ENCODE peak calls at places on chromosomes 2 and 18, in four cellular contexts. U is HCT116, Q is heart left ventricle, G is IMR-90. H is an unnamed sample.

GRCh38 chr18:56326386-56327072 is 311.9 kb downstream of the TXNL1 start:
- DNase-seq in U (no peak), Q (no peak), G (no peak), H (no peak)

GRCh38 chr2:232927793-232928563 is 57.9 kb downstream of the SNORC start:
- DNase-seq in U (no peak), G (no peak), Q (no peak), H (no peak)

GRCh38 chr2:148730085-148730484 is 85.5 kb downstream of the EPC2 start:
- DNase-seq in Q (no peak), U (no peak), G (peak; percentile 8), H (no peak)

GRCh38 chr2:127675335-127676261 is at the start of gene LIMS2:
- DNase-seq in Q (peak; percentile 78), U (no peak), G (peak; percentile 33), H (peak; percentile 82)

GRCh38 chr2:65731476-65731875 is 299.1 kb upstream of the SPRED2 start:
- DNase-seq in U (no peak), G (no peak), Q (no peak), H (no peak)

GRCh38 chr18:79186649-79187048 is 117.5 kb downstream of the ATP9B start:
- DNase-seq in Q (no peak), U (no peak), G (no peak), H (no peak)

GRCh38 chr2:229713371-229714079 is 830 bp downstream of the DNER start:
- DNase-seq in U (no peak), Q (no peak), G (no peak), H (peak; percentile 85)

GRCh38 chr2:217952409-217952808 is 50.4 kb downstream of the TNS1 start:
- DNase-seq in U (no peak), Q (peak; percentile 42), G (no peak), H (no peak)

GRCh38 chr2:163595033-163595432 is 140.8 kb downstream of the FIGN start:
- DNase-seq in U (no peak), Q (no peak), G (peak; percentile 4), H (no peak)

GRCh38 chr2:133266926-133267590 is 301.2 kb downstream of the NCKAP5 start:
- DNase-seq in U (no peak), Q (no peak), G (no peak), H (peak; percentile 66)
- H3K4me3 ChIP-seq in U (no peak overlapping the region), Q (peak overlapping the region; percentile 49), G (peak overlapping the region; percentile 63), H (peak overlapping the region; percentile 82)

DNA sequence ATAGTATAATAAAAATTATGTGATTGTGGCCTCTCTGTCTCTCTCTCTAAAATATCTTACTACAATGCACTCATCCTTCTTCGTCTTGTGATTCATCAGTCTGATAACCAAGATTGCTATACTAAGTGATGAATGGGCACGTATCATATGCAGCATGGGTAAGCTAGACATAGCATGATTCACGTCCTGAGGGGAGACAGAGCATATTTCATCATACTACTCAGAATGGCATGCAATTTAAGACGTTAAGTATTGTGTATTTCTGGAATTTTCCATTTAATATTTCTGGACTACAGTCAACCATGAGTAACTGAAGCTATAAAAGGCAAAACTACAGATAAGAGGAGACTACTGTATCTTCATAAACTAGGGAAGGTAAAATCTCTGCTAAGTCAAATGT is 97.0 kb upstream of the CD226 start:
- DNase-seq in U (peak; percentile 37), Q (no peak), G (peak; percentile 98), H (no peak)
- H3K27ac ChIP-seq in U (no peak overlapping the region), Q (no peak overlapping the region), G (peak overlapping the region; percentile 18), H (no peak overlapping the region)

DNA sequence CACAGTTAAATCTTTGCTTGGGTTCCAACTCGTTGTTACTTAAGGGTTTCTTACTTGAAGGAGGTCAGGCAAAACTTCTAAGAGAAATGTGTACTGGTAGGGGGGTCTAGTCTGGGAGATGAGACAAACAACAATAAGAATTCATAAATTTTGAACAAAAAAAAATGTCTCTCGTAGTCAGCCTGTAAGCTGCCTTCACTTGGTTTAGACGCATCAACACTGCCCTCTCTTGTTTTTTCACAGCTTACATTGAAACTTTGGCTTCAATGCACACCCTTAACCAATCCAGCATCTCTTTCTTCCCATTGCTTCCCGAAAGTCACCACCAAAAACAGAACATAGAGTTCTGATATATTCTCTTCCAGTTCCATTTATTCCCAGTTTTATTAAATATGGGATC is 576.4 kb upstream of the PIK3C3 start:
- DNase-seq in G (peak; percentile 70), Q (no peak), U (no peak), H (no peak)
- TF ChIP-seq CTCF in G (peak; percentile 69), Q (no peak), U (no peak), H (peak; percentile 63)

DNA sequence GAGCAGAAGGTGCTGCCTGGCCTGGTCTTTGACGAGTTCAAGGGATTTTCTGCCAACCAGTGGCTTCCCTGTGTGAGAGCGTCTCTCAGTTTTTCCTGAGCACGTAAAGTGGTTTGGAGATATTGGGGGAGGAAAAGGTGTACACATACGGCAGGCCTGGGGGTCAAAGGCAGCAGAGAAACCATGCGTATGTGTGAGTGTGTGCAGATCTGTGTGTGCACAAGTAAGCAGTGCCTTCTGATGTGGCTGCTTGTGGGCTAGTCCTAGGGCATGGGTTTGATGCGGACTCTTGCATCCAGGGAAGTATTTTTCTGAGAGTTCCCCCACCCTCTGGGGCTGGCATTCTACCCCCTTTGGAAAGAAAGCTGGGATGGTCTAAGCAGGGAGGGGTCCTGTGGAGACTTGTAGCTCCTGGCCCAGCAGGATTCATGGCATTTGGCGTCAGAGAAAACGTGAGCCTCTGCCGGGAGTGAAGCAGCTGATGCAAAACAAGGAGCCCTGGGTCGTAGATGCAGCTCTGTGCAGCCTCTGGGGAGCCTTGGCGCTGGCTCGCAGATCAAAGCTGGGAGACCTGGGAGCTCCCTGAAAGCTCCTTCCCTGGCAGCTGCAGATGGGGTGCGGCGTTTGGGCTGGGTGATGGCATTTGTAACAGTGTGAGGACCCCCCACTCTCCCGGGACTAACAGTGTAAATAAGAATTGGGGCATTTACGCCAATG is 148.2 kb downstream of the KLHL29 start:
- DNase-seq in U (no peak), Q (no peak), G (no peak), H (peak; percentile 75)
- H3K4me3 ChIP-seq in U (no peak overlapping the region), Q (no peak overlapping the region), G (no peak overlapping the region), H (no peak overlapping the region)

GRCh38 chr2:178266445-178266844 is 72.1 kb downstream of the OSBPL6 start:
- DNase-seq in G (no peak), U (no peak), Q (no peak), H (no peak)
- H3K27ac ChIP-seq in G (no peak overlapping the region), U (no peak overlapping the region), Q (no peak overlapping the region), H (no peak overlapping the region)

DNA sequence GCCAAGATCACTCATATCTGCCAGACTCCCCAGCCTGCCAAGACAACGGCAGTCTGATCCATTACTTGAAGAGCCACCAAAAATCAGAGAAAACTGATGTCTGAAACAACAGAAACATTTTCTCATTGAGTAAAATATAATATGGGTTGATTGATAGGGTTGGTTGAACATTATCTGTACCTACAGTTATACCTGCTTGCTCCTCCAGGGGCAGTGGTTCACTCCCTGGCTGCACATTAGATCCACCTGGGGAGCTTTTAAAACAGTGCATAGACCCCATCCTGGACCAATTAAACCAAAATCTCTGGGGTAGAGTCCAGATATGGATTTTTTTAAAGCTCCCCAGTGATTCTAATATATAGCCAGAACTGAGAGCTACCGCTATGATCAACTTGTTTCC is 43.6 kb upstream of the SLC14A2 start:
- DNase-seq in G (no peak), Q (no peak), U (peak; percentile 7), H (peak; percentile 55)
- TF ChIP-seq CTCF in G (no peak), Q (no peak), U (peak; percentile 54), H (peak; percentile 77)

GRCh38 chr18:76588591-76589303 is 93.7 kb upstream of the ZNF516 start:
- DNase-seq in G (no peak), U (no peak), Q (no peak), H (peak; percentile 48)
- H3K4me3 ChIP-seq in G (peak overlapping the region; percentile 18), U (no peak overlapping the region), Q (peak overlapping the region; percentile 19), H (peak overlapping the region; percentile 48)

GRCh38 chr2:171268230-171268629 is 107.5 kb upstream of the TLK1 start:
- DNase-seq in U (no peak), Q (no peak), G (no peak), H (no peak)
- H3K27ac ChIP-seq in U (no peak overlapping the region), Q (no peak overlapping the region), G (no peak overlapping the region), H (no peak overlapping the region)

GRCh38 chr2:151238527-151239487 is 22.9 kb downstream of the RBM43 start:
- DNase-seq in Q (no peak), U (peak; percentile 45), G (peak; percentile 89), H (peak; percentile 67)

GRCh38 chr2:151241224-151241623 is 20.4 kb downstream of the RBM43 start:
- DNase-seq in G (peak; percentile 36), Q (no peak), U (no peak), H (no peak)

GRCh38 chr2:151243468-151243867 is 18.2 kb downstream of the RBM43 start:
- DNase-seq in Q (no peak), U (no peak), G (no peak), H (no peak)

GRCh38 chr2:151239624-151240023 is 22.0 kb downstream of the RBM43 start:
- DNase-seq in Q (no peak), G (no peak), U (no peak), H (no peak)

GRCh38 chr2:151237422-151238012 is 24.1 kb downstream of the RBM43 start:
- DNase-seq in G (peak; percentile 49), U (no peak), Q (no peak), H (no peak)
- TF ChIP-seq CTCF in G (no peak), U (no peak), Q (no peak), H (peak; percentile 9)

DNA sequence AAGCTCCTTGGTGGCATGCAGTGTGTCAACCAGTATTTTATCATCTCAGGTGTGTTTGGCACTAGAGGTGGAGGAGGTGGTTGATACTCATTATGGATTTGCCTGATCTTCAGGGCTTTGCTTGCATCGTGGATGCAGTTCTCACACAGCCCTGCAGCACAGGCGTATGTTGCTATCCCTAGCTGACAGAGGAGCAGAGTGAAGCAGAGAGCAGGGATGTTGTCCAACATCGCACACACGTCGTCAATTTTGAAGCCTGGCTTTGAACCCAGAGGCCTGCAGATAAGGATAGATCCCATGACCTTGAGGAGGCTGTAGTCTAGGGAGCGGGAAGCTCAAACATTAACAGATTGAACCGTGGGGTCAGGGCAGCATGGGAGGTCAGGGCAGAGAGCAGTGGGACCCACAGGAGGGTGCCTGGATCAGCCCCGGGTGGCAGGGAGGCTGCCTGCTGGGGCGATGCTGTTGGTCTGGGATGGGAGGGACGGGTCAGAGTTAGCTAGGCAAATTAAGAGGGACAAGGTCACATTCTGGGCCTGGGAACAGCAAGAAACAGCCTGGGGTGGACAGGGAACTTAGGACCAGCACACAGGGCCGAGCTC is 4.2 kb downstream of the RNF144A start:
- DNase-seq in Q (no peak), U (no peak), G (no peak), H (no peak)
- H3K4me3 ChIP-seq in Q (no peak overlapping the region), U (no peak overlapping the region), G (no peak overlapping the region), H (no peak overlapping the region)